ENCODE peak calls at places on chromosomes 1 and 21, in seven cellular contexts. One of them, this sample, is unnamed.

GRCh38 chr1:168362991-168363390 is 82.3 kb downstream of the TBX19 start:
- DNase-seq in fibroblast of villous mesenchyme: no peak
- DNase-seq in hippocampal formation: no peak
- DNase-seq in HL-60: no peak
- DNase-seq in stimulated activated CD4-positive, alpha-beta T cell treated with anti-CD3 and anti-CD28 coated beads, Interleukin-12 subunit alpha, Interleukin-12 subunit beta, amount 100 ng/mL, for 48 hours: no peak
- DNase-seq in NCI-H82: peak; percentile 15
- DNase-seq in amniotic stem cell: no peak
- DNase-seq in this sample: no peak

GRCh38 chr1:230212405-230212936 is 145.4 kb downstream of the GALNT2 start:
- DNase-seq in amniotic stem cell: no peak
- DNase-seq in hippocampal formation: peak; percentile 42
- DNase-seq in fibroblast of villous mesenchyme: no peak
- DNase-seq in NCI-H82: no peak
- DNase-seq in stimulated activated CD4-positive, alpha-beta T cell treated with anti-CD3 and anti-CD28 coated beads, Interleukin-12 subunit alpha, Interleukin-12 subunit beta, amount 100 ng/mL, for 48 hours: no peak
- DNase-seq in HL-60: no peak
- DNase-seq in this sample: no peak

GRCh38 chr21:38848187-38848609 is 42.5 kb downstream of the ETS2 start:
- DNase-seq in HL-60: no peak
- DNase-seq in hippocampal formation: no peak
- DNase-seq in amniotic stem cell: no peak
- DNase-seq in NCI-H82: no peak
- DNase-seq in fibroblast of villous mesenchyme: peak; percentile 96
- DNase-seq in stimulated activated CD4-positive, alpha-beta T cell treated with anti-CD3 and anti-CD28 coated beads, Interleukin-12 subunit alpha, Interleukin-12 subunit beta, amount 100 ng/mL, for 48 hours: no peak
- DNase-seq in this sample: no peak

GRCh38 chr1:30753660-30754123 is 3.9 kb downstream of the LAPTM5 start:
- DNase-seq in amniotic stem cell: no peak
- DNase-seq in stimulated activated CD4-positive, alpha-beta T cell treated with anti-CD3 and anti-CD28 coated beads, Interleukin-12 subunit alpha, Interleukin-12 subunit beta, amount 100 ng/mL, for 48 hours: no peak
- DNase-seq in HL-60: no peak
- DNase-seq in fibroblast of villous mesenchyme: no peak
- DNase-seq in hippocampal formation: no peak
- DNase-seq in NCI-H82: no peak
- DNase-seq in this sample: no peak

GRCh38 chr1:88422037-88422436 is 262.0 kb upstream of the PKN2 start:
- DNase-seq in HL-60: no peak
- DNase-seq in hippocampal formation: no peak
- DNase-seq in amniotic stem cell: no peak
- DNase-seq in stimulated activated CD4-positive, alpha-beta T cell treated with anti-CD3 and anti-CD28 coated beads, Interleukin-12 subunit alpha, Interleukin-12 subunit beta, amount 100 ng/mL, for 48 hours: no peak
- DNase-seq in NCI-H82: no peak
- DNase-seq in fibroblast of villous mesenchyme: no peak
- DNase-seq in this sample: no peak

GRCh38 chr1:153705484-153705883 is 22.4 kb upstream of the INTS3 start:
- DNase-seq in fibroblast of villous mesenchyme: no peak
- DNase-seq in hippocampal formation: no peak
- DNase-seq in NCI-H82: no peak
- DNase-seq in stimulated activated CD4-positive, alpha-beta T cell treated with anti-CD3 and anti-CD28 coated beads, Interleukin-12 subunit alpha, Interleukin-12 subunit beta, amount 100 ng/mL, for 48 hours: no peak
- DNase-seq in amniotic stem cell: no peak
- DNase-seq in HL-60: no peak
- DNase-seq in this sample: no peak

GRCh38 chr1:18597159-18598042 is 33.2 kb upstream of the PAX7 start:
- DNase-seq in amniotic stem cell: peak; percentile 5
- DNase-seq in hippocampal formation: peak; percentile 3
- DNase-seq in stimulated activated CD4-positive, alpha-beta T cell treated with anti-CD3 and anti-CD28 coated beads, Interleukin-12 subunit alpha, Interleukin-12 subunit beta, amount 100 ng/mL, for 48 hours: peak; percentile 6
- DNase-seq in NCI-H82: peak; percentile 75
- DNase-seq in HL-60: no peak
- DNase-seq in fibroblast of villous mesenchyme: peak; percentile 42
- DNase-seq in this sample: no peak

GRCh38 chr1:15417365-15417934 is 7.8 kb downstream of the EFHD2 start:
- DNase-seq in NCI-H82: peak; percentile 71
- DNase-seq in HL-60: no peak
- DNase-seq in amniotic stem cell: peak; percentile 41
- DNase-seq in fibroblast of villous mesenchyme: peak; percentile 76
- DNase-seq in hippocampal formation: no peak
- DNase-seq in stimulated activated CD4-positive, alpha-beta T cell treated with anti-CD3 and anti-CD28 coated beads, Interleukin-12 subunit alpha, Interleukin-12 subunit beta, amount 100 ng/mL, for 48 hours: no peak
- DNase-seq in this sample: no peak

GRCh38 chr1:3707298-3707938 is 44.8 kb upstream of the CCDC27 start:
- DNase-seq in fibroblast of villous mesenchyme: no peak
- DNase-seq in HL-60: no peak
- DNase-seq in hippocampal formation: no peak
- DNase-seq in stimulated activated CD4-positive, alpha-beta T cell treated with anti-CD3 and anti-CD28 coated beads, Interleukin-12 subunit alpha, Interleukin-12 subunit beta, amount 100 ng/mL, for 48 hours: no peak
- DNase-seq in NCI-H82: no peak
- DNase-seq in amniotic stem cell: no peak
- DNase-seq in this sample: no peak

GRCh38 chr1:147292012-147292411 is 49.5 kb downstream of the CHD1L start:
- DNase-seq in HL-60: no peak
- DNase-seq in fibroblast of villous mesenchyme: peak; percentile 81
- DNase-seq in hippocampal formation: no peak
- DNase-seq in NCI-H82: no peak
- DNase-seq in amniotic stem cell: peak; percentile 54
- DNase-seq in stimulated activated CD4-positive, alpha-beta T cell treated with anti-CD3 and anti-CD28 coated beads, Interleukin-12 subunit alpha, Interleukin-12 subunit beta, amount 100 ng/mL, for 48 hours: no peak
- DNase-seq in this sample: peak; percentile 7

GRCh38 chr1:187924252-187924651 is 1095.5 kb downstream of the PLA2G4A start:
- DNase-seq in fibroblast of villous mesenchyme: no peak
- DNase-seq in NCI-H82: no peak
- DNase-seq in HL-60: no peak
- DNase-seq in stimulated activated CD4-positive, alpha-beta T cell treated with anti-CD3 and anti-CD28 coated beads, Interleukin-12 subunit alpha, Interleukin-12 subunit beta, amount 100 ng/mL, for 48 hours: no peak
- DNase-seq in amniotic stem cell: no peak
- DNase-seq in hippocampal formation: no peak
- DNase-seq in this sample: no peak

GRCh38 chr1:1155258-1155657 is 18.4 kb upstream of the TTLL10 start:
- DNase-seq in amniotic stem cell: no peak
- DNase-seq in fibroblast of villous mesenchyme: no peak
- DNase-seq in HL-60: no peak
- DNase-seq in NCI-H82: no peak
- DNase-seq in stimulated activated CD4-positive, alpha-beta T cell treated with anti-CD3 and anti-CD28 coated beads, Interleukin-12 subunit alpha, Interleukin-12 subunit beta, amount 100 ng/mL, for 48 hours: no peak
- DNase-seq in hippocampal formation: no peak
- DNase-seq in this sample: no peak

GRCh38 chr1:206143537-206144155 is 26.5 kb upstream of the AVPR1B start:
- DNase-seq in fibroblast of villous mesenchyme: no peak
- DNase-seq in NCI-H82: peak; percentile 80
- DNase-seq in HL-60: no peak
- DNase-seq in stimulated activated CD4-positive, alpha-beta T cell treated with anti-CD3 and anti-CD28 coated beads, Interleukin-12 subunit alpha, Interleukin-12 subunit beta, amount 100 ng/mL, for 48 hours: no peak
- DNase-seq in hippocampal formation: no peak
- DNase-seq in amniotic stem cell: no peak
- DNase-seq in this sample: no peak

GRCh38 chr1:183150445-183150844 is 35.6 kb upstream of the LAMC2 start:
- DNase-seq in stimulated activated CD4-positive, alpha-beta T cell treated with anti-CD3 and anti-CD28 coated beads, Interleukin-12 subunit alpha, Interleukin-12 subunit beta, amount 100 ng/mL, for 48 hours: no peak
- DNase-seq in NCI-H82: no peak
- DNase-seq in hippocampal formation: no peak
- DNase-seq in fibroblast of villous mesenchyme: no peak
- DNase-seq in HL-60: no peak
- DNase-seq in amniotic stem cell: no peak
- DNase-seq in this sample: no peak

GRCh38 chr1:84780000-84780716 is 89.9 kb upstream of the SSX2IP start:
- DNase-seq in stimulated activated CD4-positive, alpha-beta T cell treated with anti-CD3 and anti-CD28 coated beads, Interleukin-12 subunit alpha, Interleukin-12 subunit beta, amount 100 ng/mL, for 48 hours: no peak
- DNase-seq in amniotic stem cell: no peak
- DNase-seq in NCI-H82: no peak
- DNase-seq in hippocampal formation: peak; percentile 14
- DNase-seq in fibroblast of villous mesenchyme: no peak
- DNase-seq in HL-60: peak; percentile 79
- DNase-seq in this sample: no peak

GRCh38 chr21:45874716-45875415 is 106.7 kb upstream of the COL6A1 start:
- DNase-seq in NCI-H82: peak; percentile 42
- DNase-seq in fibroblast of villous mesenchyme: peak; percentile 99
- DNase-seq in HL-60: no peak
- DNase-seq in stimulated activated CD4-positive, alpha-beta T cell treated with anti-CD3 and anti-CD28 coated beads, Interleukin-12 subunit alpha, Interleukin-12 subunit beta, amount 100 ng/mL, for 48 hours: no peak
- DNase-seq in amniotic stem cell: peak; percentile 93
- DNase-seq in hippocampal formation: no peak
- DNase-seq in this sample: peak; percentile 97

GRCh38 chr1:43622471-43622870 is 27.5 kb upstream of the KDM4A start:
- DNase-seq in stimulated activated CD4-positive, alpha-beta T cell treated with anti-CD3 and anti-CD28 coated beads, Interleukin-12 subunit alpha, Interleukin-12 subunit beta, amount 100 ng/mL, for 48 hours: no peak
- DNase-seq in NCI-H82: no peak
- DNase-seq in amniotic stem cell: no peak
- DNase-seq in HL-60: no peak
- DNase-seq in fibroblast of villous mesenchyme: peak; percentile 92
- DNase-seq in hippocampal formation: peak; percentile 45
- DNase-seq in this sample: peak; percentile 43

GRCh38 chr1:115295904-115296696 is 41.9 kb downstream of the NGF start:
- DNase-seq in fibroblast of villous mesenchyme: no peak
- DNase-seq in NCI-H82: no peak
- DNase-seq in hippocampal formation: no peak
- DNase-seq in HL-60: no peak
- DNase-seq in stimulated activated CD4-positive, alpha-beta T cell treated with anti-CD3 and anti-CD28 coated beads, Interleukin-12 subunit alpha, Interleukin-12 subunit beta, amount 100 ng/mL, for 48 hours: no peak
- DNase-seq in amniotic stem cell: no peak
- DNase-seq in this sample: no peak

GRCh38 chr1:175188936-175189335 is 3.6 kb downstream of the KIAA0040 start:
- DNase-seq in stimulated activated CD4-positive, alpha-beta T cell treated with anti-CD3 and anti-CD28 coated beads, Interleukin-12 subunit alpha, Interleukin-12 subunit beta, amount 100 ng/mL, for 48 hours: peak; percentile 46
- DNase-seq in amniotic stem cell: no peak
- DNase-seq in HL-60: no peak
- DNase-seq in NCI-H82: no peak
- DNase-seq in hippocampal formation: no peak
- DNase-seq in fibroblast of villous mesenchyme: no peak
- DNase-seq in this sample: no peak

GRCh38 chr1:39124282-39124681 is 80.2 kb upstream of the MACF1 start:
- DNase-seq in hippocampal formation: no peak
- DNase-seq in fibroblast of villous mesenchyme: no peak
- DNase-seq in NCI-H82: no peak
- DNase-seq in amniotic stem cell: no peak
- DNase-seq in stimulated activated CD4-positive, alpha-beta T cell treated with anti-CD3 and anti-CD28 coated beads, Interleukin-12 subunit alpha, Interleukin-12 subunit beta, amount 100 ng/mL, for 48 hours: no peak
- DNase-seq in HL-60: no peak
- DNase-seq in this sample: no peak

GRCh38 chr21:42466700-42467612 is 29.1 kb downstream of the RSPH1 start:
- DNase-seq in hippocampal formation: no peak
- DNase-seq in stimulated activated CD4-positive, alpha-beta T cell treated with anti-CD3 and anti-CD28 coated beads, Interleukin-12 subunit alpha, Interleukin-12 subunit beta, amount 100 ng/mL, for 48 hours: no peak
- DNase-seq in fibroblast of villous mesenchyme: peak; percentile 39
- DNase-seq in amniotic stem cell: no peak
- DNase-seq in NCI-H82: peak; percentile 87
- DNase-seq in HL-60: no peak
- DNase-seq in this sample: no peak

This sample was measured in brain pericyte.